ENCODE peak calls at places on chromosomes 5 and 9, in seven cellular contexts. S, A, C, U, T, H and G are unnamed samples.

GRCh38 chr9:113511856-113512761 is 48.6 kb downstream of the RGS3 start:
- DNase-seq in C (no peak), H (no peak), T (no peak), U (peak; percentile 47), A (no peak), S (no peak), G (no peak)

GRCh38 chr5:19837536-19838179 is 150.3 kb downstream of the CDH18 start:
- DNase-seq in H (no peak), C (no peak), A (no peak), T (no peak), U (peak; percentile 55), S (no peak), G (no peak)

GRCh38 chr9:77454668-77455067 is 193.5 kb downstream of the GNA14 start:
- DNase-seq in U (no peak), A (no peak), C (no peak), S (no peak), T (no peak), H (no peak), G (no peak)

GRCh38 chr5:64181440-64181839 is 15.8 kb downstream of the RNF180 start:
- DNase-seq in S (no peak), T (no peak), A (no peak), H (no peak), C (no peak), U (no peak), G (no peak)

GRCh38 chr9:82504620-82505019 is 516.0 kb downstream of the SPATA31D1 start:
- DNase-seq in C (no peak), U (no peak), A (no peak), S (no peak), H (no peak), T (no peak), G (no peak)

GRCh38 chr5:133433133-133433532 is 179.2 kb downstream of the FSTL4 start:
- DNase-seq in H (no peak), A (no peak), S (no peak), U (no peak), C (no peak), T (no peak), G (no peak)

GRCh38 chr5:60352992-60353391 is 347.0 kb downstream of the DEPDC1B start:
- DNase-seq in C (no peak), H (no peak), A (no peak), S (no peak), T (no peak), U (no peak), G (no peak)

GRCh38 chr5:146359836-146360235 is 21.2 kb downstream of the POU4F3 start:
- DNase-seq in S (no peak), H (no peak), A (no peak), T (no peak), C (no peak), U (no peak), G (no peak)

GRCh38 chr9:34562136-34562745 is 27.3 kb downstream of the CNTFR start:
- DNase-seq in H (no peak), A (no peak), T (no peak), S (peak; percentile 15), U (no peak), C (no peak), G (no peak)

GRCh38 chr5:179610109-179610902 is 13.2 kb downstream of the HNRNPH1 start:
- DNase-seq in S (no peak), T (no peak), A (no peak), U (no peak), C (no peak), H (no peak), G (no peak)

GRCh38 chr5:72077390-72077789 is 29.9 kb upstream of the MAP1B start:
- DNase-seq in U (no peak), A (no peak), C (no peak), S (no peak), H (no peak), T (no peak), G (no peak)

GRCh38 chr5:63175850-63176249 is 597.2 kb downstream of the LRRC70 start:
- DNase-seq in C (no peak), H (no peak), A (no peak), T (no peak), S (no peak), U (no peak), G (no peak)

GRCh38 chr9:20729545-20729944 is 45.5 kb downstream of the FOCAD start:
- DNase-seq in U (no peak), S (no peak), A (no peak), H (no peak), C (no peak), T (peak; percentile 4), G (no peak)

GRCh38 chr5:135310328-135310989 is 88.6 kb downstream of the MACROH2A1 start:
- DNase-seq in H (no peak), A (no peak), C (no peak), T (peak; percentile 42), S (peak; percentile 88), U (peak; percentile 76), G (no peak)

GRCh38 chr9:19290103-19290502 is 59.6 kb downstream of the DENND4C start:
- DNase-seq in A (no peak), S (no peak), H (no peak), T (no peak), U (no peak), C (no peak), G (no peak)

GRCh38 chr5:132455614-132456115 is 34.9 kb downstream of the IRF1 start:
- DNase-seq in C (no peak), U (no peak), S (no peak), H (peak; percentile 11), T (no peak), A (no peak), G (no peak)

GRCh38 chr9:87327567-87328125 is 170.0 kb upstream of the DAPK1 start:
- DNase-seq in A (no peak), H (no peak), U (peak; percentile 52), C (no peak), S (no peak), T (peak; percentile 26), G (no peak)

GRCh38 chr9:134889386-134890214 is 9.0 kb downstream of the FCN2 start:
- DNase-seq in T (no peak), H (peak; percentile 9), C (no peak), S (peak; percentile 49), A (peak; percentile 44), U (no peak), G (no peak)

GRCh38 chr5:14595877-14596276 is 14.3 kb downstream of the OTULINL start:
- DNase-seq in C (no peak), A (no peak), S (no peak), U (no peak), T (no peak), H (no peak), G (no peak)

GRCh38 chr9:96618209-96619108 is 1.2 kb downstream of the CDC14B start:
- DNase-seq in U (peak; percentile 92), C (peak; percentile 56), A (peak; percentile 91), S (peak; percentile 68), T (peak; percentile 68), H (no peak), G (peak; percentile 24)

GRCh38 chr9:3261484-3261883 is 264.3 kb downstream of the RFX3 start:
- DNase-seq in A (no peak), C (no peak), S (no peak), H (no peak), U (no peak), T (no peak), G (no peak)

GRCh38 chr5:159135896-159136531 is 36.3 kb upstream of the EBF1 start:
- DNase-seq in U (peak; percentile 67), C (no peak), S (no peak), H (no peak), A (no peak), T (peak; percentile 60), G (no peak)

GRCh38 chr5:79612667-79613190 is 488 bp downstream of the TENT2 start:
- DNase-seq in C (no peak), A (no peak), H (no peak), T (peak; percentile 8), U (no peak), S (no peak), G (no peak)

GRCh38 chr9:76443887-76444286 is 15.1 kb upstream of the GCNT1 start:
- DNase-seq in C (no peak), H (no peak), T (no peak), S (no peak), U (no peak), A (no peak), G (no peak)

GRCh38 chr5:138246822-138247221 is 27.6 kb downstream of the GFRA3 start:
- DNase-seq in A (no peak), S (no peak), T (no peak), H (no peak), C (no peak), U (no peak), G (no peak)

GRCh38 chr9:116673375-116673774 is 13.7 kb upstream of the TRIM32 start:
- DNase-seq in H (no peak), C (no peak), T (no peak), A (no peak), U (no peak), S (no peak), G (no peak)

GRCh38 chr5:83844320-83845068 is 123.8 kb upstream of the HAPLN1 start:
- DNase-seq in U (peak; percentile 70), H (no peak), T (peak; percentile 77), C (peak; percentile 24), S (no peak), A (no peak), G (no peak)

GRCh38 chr5:17190799-17191391 is 26.5 kb upstream of the BASP1 start:
- DNase-seq in H (no peak), T (no peak), C (no peak), A (no peak), U (peak; percentile 71), S (no peak), G (no peak)

GRCh38 chr5:154196955-154197652 is 6.6 kb downstream of the GALNT10 start:
- DNase-seq in S (no peak), H (no peak), U (no peak), C (no peak), A (no peak), T (no peak), G (no peak)

GRCh38 chr9:130185494-130186005 is 13.3 kb downstream of the NCS1 start:
- DNase-seq in H (peak; percentile 66), U (no peak), A (no peak), C (no peak), S (no peak), T (no peak), G (no peak)